ENCODE peak calls at places on chromosome 3, in ten cellular contexts. A is renal cortical epithelial cell; J is uterus; L is NCI-H510A treated with DMSO at 0.1 percent for 48 hours; Q is activated T-cell treated with anti-CD3 and anti-CD28 coated beads for 1 hour; Z is Calu3; M is activated naive CD8-positive, alpha-beta T cell treated with anti-CD3 and anti-CD28 coated beads, Interleukin-2, amount 50 U/mL, for 24 hours; K is stimulated activated naive B cell treated with anti-CD40 and anti-IgM and Interleukin-4, amounts not matched to agents 10 μg/mL and 1 μg/mL and 100 μg/mL, for 72 hours; H is cardiac fibroblast; X is glutamatergic neuron. R is an unnamed sample.

GRCh38 chr3:126373682-126374601 is 16.7 kb upstream of the KLF15 start:
- DNase-seq in A (no peak), J (no peak), L (no peak), Q (no peak), Z (no peak), M (no peak), K (no peak), H (peak; percentile 78), X (peak; percentile 11), R (no peak)

GRCh38 chr3:179428876-179429548 is 22.3 kb downstream of the GNB4 start:
- DNase-seq in A (no peak), J (no peak), L (no peak), Q (no peak), Z (no peak), M (no peak), K (no peak), H (no peak), X (no peak), R (no peak)

GRCh38 chr3:72903004-72903403 is 15.2 kb downstream of the GXYLT2 start:
- DNase-seq in A (peak; percentile 91), J (no peak), L (no peak), Q (no peak), Z (no peak), M (no peak), K (no peak), H (peak; percentile 91), X (no peak), R (no peak)

GRCh38 chr3:186137051-186137685 is 28.3 kb upstream of the ETV5 start:
- DNase-seq in A (no peak), J (no peak), L (no peak), Q (no peak), Z (no peak), M (no peak), K (no peak), H (no peak), X (no peak), R (no peak)

GRCh38 chr3:110902453-110903085 is 169.0 kb upstream of the NECTIN3 start:
- DNase-seq in A (no peak), J (no peak), L (no peak), Q (no peak), Z (no peak), M (no peak), K (no peak), H (no peak), X (no peak), R (no peak)

GRCh38 chr3:26596325-26596724 is 26.2 kb upstream of the LRRC3B start:
- DNase-seq in A (no peak), J (no peak), L (no peak), Q (no peak), Z (no peak), M (no peak), K (no peak), H (no peak), X (no peak), R (no peak)

GRCh38 chr3:142964150-142964498 is 650 bp upstream of the PAQR9 start:
- DNase-seq in A (no peak), J (no peak), L (no peak), Q (no peak), Z (no peak), M (no peak), K (no peak), H (peak; percentile 7), X (no peak), R (no peak)

GRCh38 chr3:187974857-187975257 is 179.1 kb upstream of the LPP start:
- DNase-seq in A (no peak), J (no peak), L (no peak), Q (no peak), Z (no peak), M (no peak), K (no peak), H (no peak), X (no peak), R (no peak)

GRCh38 chr3:157572559-157573270 is 69.5 kb upstream of the VEPH1 start:
- DNase-seq in A (peak; percentile 48), J (no peak), L (peak; percentile 11), Q (no peak), Z (peak; percentile 77), M (peak; percentile 12), K (no peak), H (peak; percentile 67), X (no peak), R (no peak)

GRCh38 chr3:157353657-157354056 is 83.0 kb upstream of the PTX3 start:
- DNase-seq in A (no peak), J (no peak), L (no peak), Q (no peak), Z (no peak), M (no peak), K (no peak), H (no peak), X (no peak), R (no peak)

GRCh38 chr3:127441764-127442163 is 148.8 kb downstream of the TPRA1 start:
- DNase-seq in A (no peak), J (no peak), L (no peak), Q (no peak), Z (no peak), M (no peak), K (no peak), H (no peak), X (no peak), R (no peak)

GRCh38 chr3:124634210-124635168 is 95.8 kb upstream of the UMPS start:
- DNase-seq in A (no peak), J (no peak), L (no peak), Q (no peak), Z (peak; percentile 21), M (no peak), K (peak; percentile 13), H (no peak), X (no peak), R (no peak)

GRCh38 chr3:142987707-142988106 is 13.7 kb upstream of the U2SURP start:
- DNase-seq in A (peak; percentile 26), J (no peak), L (no peak), Q (no peak), Z (no peak), M (no peak), K (no peak), H (peak; percentile 68), X (no peak), R (no peak)

GRCh38 chr3:158205994-158206393 is 96.1 kb downstream of the RSRC1 start:
- DNase-seq in A (no peak), J (no peak), L (no peak), Q (no peak), Z (no peak), M (no peak), K (no peak), H (peak; percentile 13), X (no peak), R (no peak)

GRCh38 chr3:115615451-115615850 is 7.9 kb upstream of the GAP43 start:
- DNase-seq in A (no peak), J (no peak), L (no peak), Q (no peak), Z (no peak), M (no peak), K (no peak), H (no peak), X (no peak), R (no peak)

GRCh38 chr3:175246766-175247165 is 387.6 kb downstream of the NAALADL2 start:
- DNase-seq in A (no peak), J (no peak), L (no peak), Q (no peak), Z (no peak), M (no peak), K (no peak), H (no peak), X (no peak), R (no peak)

GRCh38 chr3:195008816-195009215 is 262.1 kb downstream of the XXYLT1 start:
- DNase-seq in A (no peak), J (no peak), L (no peak), Q (no peak), Z (no peak), M (no peak), K (no peak), H (no peak), X (no peak), R (no peak)

GRCh38 chr3:105513042-105513441 is 146.3 kb downstream of the ALCAM start:
- DNase-seq in A (peak; percentile 78), J (no peak), L (no peak), Q (no peak), Z (no peak), M (no peak), K (no peak), H (peak; percentile 83), X (no peak), R (no peak)

GRCh38 chr3:33718595-33718907 is 497 bp upstream of the CLASP2 start:
- DNase-seq in A (no peak), J (no peak), L (peak; percentile 6), Q (no peak), Z (no peak), M (peak; percentile 5), K (no peak), H (no peak), X (no peak), R (no peak)

GRCh38 chr3:134998855-134999254 is 203.8 kb downstream of the EPHB1 start:
- DNase-seq in A (no peak), J (no peak), L (no peak), Q (no peak), Z (no peak), M (no peak), K (no peak), H (no peak), X (no peak), R (no peak)

GRCh38 chr3:153043729-153044314 is 118.2 kb upstream of the RAP2B start:
- DNase-seq in A (peak; percentile 46), J (no peak), L (no peak), Q (no peak), Z (no peak), M (no peak), K (no peak), H (peak; percentile 66), X (no peak), R (no peak)

GRCh38 chr3:13879946-13880810 is at the start of gene WNT7A:
- DNase-seq in A (no peak), J (peak; percentile 10), L (no peak), Q (peak; percentile 57), Z (peak; percentile 78), M (peak; percentile 65), K (peak; percentile 15), H (no peak), X (peak; percentile 84), R (no peak)

GRCh38 chr3:26422415-26422814 is 200.2 kb upstream of the LRRC3B start:
- DNase-seq in A (no peak), J (no peak), L (no peak), Q (no peak), Z (no peak), M (no peak), K (no peak), H (no peak), X (no peak), R (no peak)

GRCh38 chr3:158568784-158569183 is 2.2 kb upstream of the MLF1 start:
- DNase-seq in A (no peak), J (no peak), L (no peak), Q (no peak), Z (no peak), M (no peak), K (no peak), H (no peak), X (no peak), R (no peak)

GRCh38 chr3:190847423-190847822 is 15.1 kb downstream of the GMNC start:
- DNase-seq in A (peak; percentile 33), J (no peak), L (no peak), Q (no peak), Z (no peak), M (no peak), K (no peak), H (no peak), X (no peak), R (no peak)

GRCh38 chr3:160395297-160395696 is 3.7 kb downstream of the IFT80 start:
- DNase-seq in A (peak; percentile 73), J (no peak), L (no peak), Q (no peak), Z (peak; percentile 32), M (no peak), K (no peak), H (peak; percentile 69), X (no peak), R (no peak)

GRCh38 chr3:20041197-20041780 is 1.0 kb downstream of the KAT2B start:
- DNase-seq in A (peak; percentile 59), J (peak; percentile 73), L (peak; percentile 54), Q (peak; percentile 57), Z (peak; percentile 77), M (peak; percentile 84), K (peak; percentile 61), H (peak; percentile 73), X (peak; percentile 90), R (peak; percentile 87)

GRCh38 chr3:25455316-25456232 is 27.5 kb downstream of the RARB start:
- DNase-seq in A (no peak), J (peak; percentile 49), L (no peak), Q (no peak), Z (no peak), M (no peak), K (no peak), H (peak; percentile 48), X (peak; percentile 60), R (no peak)